ENCODE peak calls at places on chromosomes 5 and 9, in five cellular contexts. K, I, L, H and E are unnamed samples.

GRCh38 chr5:150671509-150672236 is 10.6 kb downstream of the MYOZ3 start:
- DNase-seq in K (no peak), L (peak; percentile 79), H (peak; percentile 79), I (peak; percentile 5), E (no peak)

GRCh38 chr9:21801683-21802417 is 586 bp upstream of the MTAP start:
- DNase-seq in L (peak; percentile 74), H (peak; percentile 80), I (no peak), K (no peak), E (peak; percentile 62)

GRCh38 chr5:139410121-139410885 is 6.4 kb upstream of the SPATA24 start:
- DNase-seq in K (no peak), I (no peak), L (no peak), H (no peak), E (no peak)

GRCh38 chr9:34545497-34545896 is 22.7 kb upstream of the ENHO start:
- DNase-seq in K (no peak), I (no peak), H (peak; percentile 45), L (no peak), E (no peak)

GRCh38 chr5:74402553-74402952 is 238.0 kb downstream of the ENC1 start:
- DNase-seq in H (no peak), K (no peak), L (no peak), I (no peak), E (no peak)

GRCh38 chr9:130215341-130216119 is 43.3 kb downstream of the NCS1 start:
- DNase-seq in I (no peak), L (no peak), H (no peak), K (peak; percentile 42), E (no peak)

GRCh38 chr9:7212101-7212500 is 454.3 kb downstream of the KDM4C start:
- DNase-seq in L (no peak), I (no peak), H (no peak), K (no peak), E (no peak)

GRCh38 chr5:128674837-128675446 is 136.9 kb upstream of the FBN2 start:
- DNase-seq in L (peak; percentile 41), K (peak; percentile 44), H (peak; percentile 83), I (peak; percentile 28), E (peak; percentile 14)

GRCh38 chr5:172509405-172509781 is 55.1 kb upstream of the SH3PXD2B start:
- DNase-seq in H (no peak), I (no peak), K (no peak), L (no peak), E (no peak)

GRCh38 chr5:151497391-151498002 is 50.1 kb downstream of the SLC36A1 start:
- DNase-seq in L (no peak), I (no peak), H (no peak), K (no peak), E (no peak)

GRCh38 chr9:98852961-98853360 is 45.5 kb downstream of the GALNT12 start:
- DNase-seq in I (no peak), H (no peak), K (no peak), L (no peak), E (no peak)

GRCh38 chr9:130193119-130193518 is 20.9 kb downstream of the NCS1 start:
- DNase-seq in I (no peak), H (no peak), K (no peak), L (no peak), E (no peak)

GRCh38 chr9:113657765-113658564 is 194.4 kb downstream of the RGS3 start:
- DNase-seq in L (peak; percentile 83), I (peak; percentile 83), K (peak; percentile 77), H (peak; percentile 98), E (peak; percentile 73)

GRCh38 chr5:18527017-18527416 is 892.8 kb downstream of the TAF11L14 start:
- DNase-seq in K (no peak), I (no peak), L (no peak), H (no peak), E (no peak)

GRCh38 chr9:105242062-105242461 is 2.4 kb upstream of the SLC44A1 start:
- DNase-seq in L (no peak), H (no peak), I (no peak), K (no peak), E (no peak)

GRCh38 chr5:115961413-115962238 is 649 bp upstream of the LVRN start:
- DNase-seq in L (peak; percentile 81), I (no peak), H (peak; percentile 51), K (no peak), E (no peak)

GRCh38 chr9:92661761-92662160 is 8.2 kb downstream of the IPPK start:
- DNase-seq in I (no peak), K (no peak), L (no peak), H (no peak), E (no peak)

GRCh38 chr9:86353591-86354047 is 591 bp downstream of the TUT7 start:
- DNase-seq in K (peak; percentile 4), L (no peak), H (no peak), I (peak; percentile 29), E (peak; percentile 10)

GRCh38 chr9:123395276-123396006 is 39.4 kb downstream of the CRB2 start:
- DNase-seq in H (no peak), K (no peak), L (peak; percentile 74), I (no peak), E (no peak)

GRCh38 chr5:56264417-56265025 is 31.4 kb upstream of the ANKRD55 start:
- DNase-seq in K (peak; percentile 2), H (peak; percentile 67), I (peak; percentile 42), L (peak; percentile 56), E (peak; percentile 59)

GRCh38 chr9:5557606-5558587 is 47.6 kb downstream of the PDCD1LG2 start:
- DNase-seq in I (no peak), H (no peak), L (no peak), K (peak; percentile 97), E (no peak)

GRCh38 chr5:138900281-138900965 is 25.3 kb upstream of the LRRTM2 start:
- DNase-seq in K (no peak), L (no peak), I (peak; percentile 41), H (no peak), E (no peak)

GRCh38 chr5:90803891-90804290 is 245.3 kb downstream of the ADGRV1 start:
- DNase-seq in H (no peak), L (no peak), K (no peak), I (no peak), E (no peak)

GRCh38 chr9:6644346-6645152 is 980 bp downstream of the GLDC start:
- DNase-seq in K (no peak), H (no peak), L (no peak), I (no peak), E (no peak)

GRCh38 chr5:175616083-175616482 is 41.8 kb upstream of the HRH2 start:
- DNase-seq in K (no peak), I (no peak), H (no peak), L (no peak), E (no peak)

GRCh38 chr9:27792971-27793689 is 219.8 kb upstream of the C9orf72 start:
- DNase-seq in I (no peak), K (no peak), L (no peak), H (no peak), E (no peak)

GRCh38 chr5:64742411-64742810 is 26.1 kb downstream of the SREK1IP1 start:
- DNase-seq in I (no peak), K (no peak), H (no peak), L (no peak), E (no peak)

GRCh38 chr9:86943223-86943870 is 4.0 kb downstream of the GAS1 start:
- DNase-seq in I (no peak), K (no peak), H (no peak), L (no peak), E (peak; percentile 33)

GRCh38 chr5:52846443-52846842 is 58.7 kb downstream of the ITGA1 start:
- DNase-seq in L (no peak), H (no peak), I (no peak), K (no peak), E (no peak)

GRCh38 chr5:128842241-128842640 is 123.0 kb upstream of the SLC27A6 start:
- DNase-seq in L (no peak), I (no peak), H (no peak), K (no peak), E (no peak)

GRCh38 chr5:56520951-56521350 is 287.8 kb upstream of the ANKRD55 start:
- DNase-seq in H (no peak), I (no peak), K (no peak), L (no peak), E (no peak)

GRCh38 chr5:171581756-171582155 is 162.3 kb downstream of the FGF18 start:
- DNase-seq in K (no peak), H (no peak), I (no peak), L (no peak), E (no peak)

GRCh38 chr9:20356392-20357206 is 265.7 kb downstream of the MLLT3 start:
- DNase-seq in L (peak; percentile 68), I (no peak), K (peak; percentile 24), H (peak; percentile 61), E (peak; percentile 64)

GRCh38 chr5:926416-927171 is 33.9 kb downstream of the TRIP13 start:
- DNase-seq in K (no peak), L (peak; percentile 54), H (peak; percentile 72), I (no peak), E (no peak)

GRCh38 chr9:91162784-91163440 is 198.8 kb downstream of the AUH start:
- DNase-seq in I (peak; percentile 46), H (no peak), L (no peak), K (peak; percentile 93), E (no peak)
- TF ChIP-seq GABPA in I (peak; percentile 56), H (no peak), L (no peak), K (no peak), E (no peak)

GRCh38 chr9:134635431-134636141 is 6.0 kb upstream of the COL5A1 start:
- DNase-seq in K (no peak), H (no peak), L (no peak), I (no peak), E (no peak)

GRCh38 chr9:134638503-134639090 is 3.0 kb upstream of the COL5A1 start:
- DNase-seq in K (no peak), L (no peak), I (no peak), H (no peak), E (no peak)

GRCh38 chr9:134637696-134638502 is 3.7 kb upstream of the COL5A1 start:
- DNase-seq in K (no peak), H (no peak), I (no peak), L (no peak), E (no peak)

GRCh38 chr9:134636142-134636507 is 5.5 kb upstream of the COL5A1 start:
- DNase-seq in I (no peak), K (no peak), L (no peak), H (no peak), E (no peak)

GRCh38 chr9:134637241-134637640 is 4.4 kb upstream of the COL5A1 start:
- DNase-seq in L (no peak), I (no peak), K (no peak), H (no peak), E (no peak)
- TF ChIP-seq GABPA in L (no peak), I (no peak), K (no peak), H (no peak), E (no peak)

GRCh38 chr5:35600591-35600990 is 17.1 kb upstream of the SPEF2 start:
- DNase-seq in I (no peak), H (no peak), K (no peak), L (no peak), E (no peak)
- TF ChIP-seq GABPA in I (no peak), H (no peak), K (no peak), L (no peak), E (no peak)

GRCh38 chr9:117826837-117827236 is 122.6 kb downstream of the TLR4 start:
- DNase-seq in L (no peak), I (no peak), K (peak; percentile 32), H (no peak), E (no peak)
- TF ChIP-seq GABPA in L (no peak), I (no peak), K (no peak), H (no peak), E (no peak)

DNA sequence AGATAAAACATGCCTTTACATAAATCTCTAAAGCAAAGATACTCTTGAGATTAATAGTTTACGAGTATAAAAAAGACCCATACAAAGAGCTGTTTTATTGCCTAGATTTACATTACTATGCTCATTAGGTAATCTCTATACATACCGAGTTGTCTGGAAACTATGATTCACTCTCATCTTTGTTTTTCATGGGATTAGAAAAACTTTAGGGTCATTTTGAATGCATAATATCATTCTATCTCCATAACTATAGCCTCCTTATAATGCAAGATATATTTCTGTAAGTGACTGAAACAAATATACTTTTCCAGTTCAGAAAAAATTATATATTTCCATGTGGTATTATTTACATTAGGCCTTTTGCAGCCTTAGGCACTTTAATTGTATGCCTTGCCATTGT is 1088.7 kb upstream of the ARRDC3 start:
- DNase-seq in H (no peak), K (no peak), I (no peak), L (no peak), E (no peak)
- TF ChIP-seq GABPA in H (no peak), K (no peak), I (no peak), L (no peak), E (no peak)